ENCODE peak calls at places on chromosomes 2 and 18, in ten cellular contexts. M, P, G, H, D, F, S, W, B and I are unnamed samples. For H3K4me1, the result is how much of the 10 kb centered on the place peaks cover.

GRCh38 chr2:201280191-201281040 is 20.1 kb downstream of the CASP8 start:
- DNase-seq in M (no peak), P (no peak), G (no peak), H (no peak), D (no peak), F (no peak), S (no peak), W (no peak), B (no peak), I (no peak)

GRCh38 chr2:41826921-41827320 is 220.9 kb upstream of the PKDCC start:
- DNase-seq in M (no peak), P (no peak), G (no peak), H (no peak), D (no peak), F (no peak), S (no peak), W (no peak), B (no peak), I (no peak)

GRCh38 chr2:29113891-29114321 is 1.3 kb upstream of the CLIP4 start:
- DNase-seq in M (no peak), P (no peak), G (peak), H (peak), D (peak), F (no peak), S (peak), W (peak), B (peak), I (peak)

GRCh38 chr2:12227941-12228608 is 481.6 kb downstream of the LPIN1 start:
- DNase-seq in M (no peak), P (no peak), G (no peak), H (no peak), D (no peak), F (no peak), S (no peak), W (no peak), B (peak), I (no peak)

GRCh38 chr2:152464853-152465470 is 130.0 kb downstream of the FMNL2 start:
- DNase-seq in M (no peak), P (no peak), G (no peak), H (no peak), D (no peak), F (no peak), S (no peak), W (no peak), B (no peak), I (no peak)

GRCh38 chr2:14700753-14701152 is 68.2 kb downstream of the LRATD1 start:
- DNase-seq in M (no peak), P (no peak), G (no peak), H (no peak), D (no peak), F (no peak), S (no peak), W (no peak), B (peak), I (no peak)

GRCh38 chr2:58054264-58054663 is 7.7 kb downstream of the VRK2 start:
- DNase-seq in M (no peak), P (no peak), G (no peak), H (no peak), D (no peak), F (no peak), S (no peak), W (no peak), B (peak), I (no peak)

GRCh38 chr2:140851258-140851657 is 1279.6 kb downstream of the LRP1B start:
- DNase-seq in M (no peak), P (no peak), G (no peak), H (no peak), D (no peak), F (no peak), S (no peak), W (no peak), B (no peak), I (no peak)

GRCh38 chr2:233087725-233088124 is 27.6 kb downstream of the INPP5D start:
- DNase-seq in M (no peak), P (no peak), G (no peak), H (no peak), D (no peak), F (no peak), S (peak), W (no peak), B (no peak), I (no peak)

GRCh38 chr2:8684421-8684884 is 2.6 kb downstream of the ID2 start:
- DNase-seq in M (peak), P (peak), G (no peak), H (no peak), D (peak), F (no peak), S (no peak), W (peak), B (peak), I (no peak)

GRCh38 chr2:2942225-2942624 is 435.4 kb downstream of the EIPR1 start:
- DNase-seq in M (no peak), P (no peak), G (no peak), H (no peak), D (no peak), F (no peak), S (no peak), W (no peak), B (no peak), I (no peak)

GRCh38 chr2:174125151-174125550 is 123.2 kb downstream of the OLA1 start:
- DNase-seq in M (no peak), P (no peak), G (no peak), H (no peak), D (no peak), F (no peak), S (no peak), W (no peak), B (no peak), I (no peak)

GRCh38 chr2:60886962-60887361 is 5.6 kb downstream of the REL start:
- DNase-seq in M (no peak), P (no peak), G (no peak), H (no peak), D (no peak), F (no peak), S (no peak), W (no peak), B (no peak), I (no peak)

GRCh38 chr18:23437357-23438045 is 15.6 kb upstream of the RIOK3 start:
- DNase-seq in M (peak), P (peak), G (peak), H (peak), D (peak), F (peak), S (peak), W (peak), B (peak), I (peak)

GRCh38 chr2:208306291-208306690 is 40.2 kb downstream of the PIKFYVE start:
- DNase-seq in M (no peak), P (no peak), G (no peak), H (no peak), D (no peak), F (no peak), S (no peak), W (no peak), B (peak), I (no peak)

GRCh38 chr2:124320072-124320471 is 295.0 kb downstream of the CNTNAP5 start:
- DNase-seq in M (no peak), P (no peak), G (no peak), H (no peak), D (no peak), F (no peak), S (no peak), W (no peak), B (no peak), I (no peak)

GRCh38 chr18:50649821-50650220 is 89.9 kb downstream of the MAPK4 start:
- DNase-seq in M (no peak), P (no peak), G (peak), H (peak), D (no peak), F (no peak), S (peak), W (peak), B (peak), I (peak)

GRCh38 chr18:28041366-28041765 is 135.6 kb downstream of the CDH2 start:
- DNase-seq in M (peak), P (no peak), G (no peak), H (no peak), D (no peak), F (no peak), S (no peak), W (no peak), B (peak), I (no peak)

GRCh38 chr2:205148756-205149155 is 533.5 kb upstream of the NRP2 start:
- DNase-seq in M (no peak), P (no peak), G (no peak), H (no peak), D (no peak), F (no peak), S (no peak), W (no peak), B (no peak), I (no peak)

GRCh38 chr2:8119782-8120551 is 561.9 kb upstream of the ID2 start:
- DNase-seq in M (peak), P (no peak), G (no peak), H (no peak), D (peak), F (no peak), S (no peak), W (peak), B (peak), I (no peak)

GRCh38 chr2:132256251-132256902 is 94.6 kb upstream of the ANKRD30BL start:
- DNase-seq in M (no peak), P (no peak), G (no peak), H (no peak), D (no peak), F (no peak), S (no peak), W (no peak), B (no peak), I (peak)

GRCh38 chr2:157895531-157895930 is 19.4 kb upstream of the ACVR1 start:
- DNase-seq in M (peak), P (no peak), G (no peak), H (no peak), D (no peak), F (no peak), S (no peak), W (no peak), B (peak), I (no peak)

GRCh38 chr2:127007652-127008051 is 99.3 kb downstream of the BIN1 start:
- DNase-seq in M (no peak), P (no peak), G (no peak), H (no peak), D (no peak), F (no peak), S (no peak), W (no peak), B (peak), I (no peak)

GRCh38 chr18:36534154-36534688 is 236.7 kb downstream of the FHOD3 start:
- DNase-seq in M (no peak), P (no peak), G (no peak), H (no peak), D (no peak), F (no peak), S (no peak), W (no peak), B (peak), I (no peak)

GRCh38 chr2:10783421-10783820 is 29.2 kb downstream of the PDIA6 start:
- DNase-seq in M (no peak), P (no peak), G (no peak), H (no peak), D (no peak), F (no peak), S (no peak), W (no peak), B (no peak), I (no peak)

GRCh38 chr2:70069049-70069448 is 18.2 kb upstream of the PCBP1 start:
- DNase-seq in M (no peak), P (peak), G (no peak), H (no peak), D (peak), F (peak), S (no peak), W (peak), B (peak), I (no peak)

GRCh38 chr2:108092886-108093285 is 106.6 kb downstream of the SLC5A7 start:
- DNase-seq in M (no peak), P (no peak), G (no peak), H (no peak), D (no peak), F (no peak), S (no peak), W (no peak), B (no peak), I (no peak)

GRCh38 chr18:78199002-78199401 is 780.6 kb upstream of the SALL3 start:
- DNase-seq in M (no peak), P (no peak), G (no peak), H (no peak), D (no peak), F (no peak), S (no peak), W (no peak), B (no peak), I (no peak)

GRCh38 chr2:145757503-145758290 is 1237.8 kb upstream of the ZEB2 start:
- DNase-seq in M (no peak), P (no peak), G (no peak), H (no peak), D (no peak), F (no peak), S (no peak), W (no peak), B (no peak), I (no peak)
- H3K4me1 ChIP-seq in M (under half), P (under half), G (under half), H (under half), D (under half), F (under half), S (under half), W (under half), B (under half), I (under half)

GRCh38 chr2:101133492-101134101 is 17.6 kb downstream of the TBC1D8 start:
- DNase-seq in M (peak), P (no peak), G (no peak), H (no peak), D (no peak), F (no peak), S (no peak), W (no peak), B (no peak), I (no peak)
- H3K27ac ChIP-seq in M (no peak), P (no peak), G (no peak), H (no peak), D (no peak), F (no peak), S (no peak), W (no peak), B (no peak), I (no peak)

GRCh38 chr2:62578837-62579640 is 73.0 kb upstream of the TMEM17 start:
- DNase-seq in M (no peak), P (no peak), G (no peak), H (no peak), D (peak), F (no peak), S (no peak), W (peak), B (peak), I (no peak)
- H3K4me3 ChIP-seq in M (no peak), P (no peak), G (no peak), H (no peak), D (no peak), F (no peak), S (no peak), W (no peak), B (peak), I (no peak)

GRCh38 chr2:45007356-45007755 is 1.9 kb downstream of the SIX2 start:
- DNase-seq in M (no peak), P (no peak), G (no peak), H (no peak), D (no peak), F (no peak), S (no peak), W (no peak), B (no peak), I (no peak)

GRCh38 chr2:45006942-45007287 is 2.3 kb downstream of the SIX2 start:
- DNase-seq in M (no peak), P (no peak), G (no peak), H (no peak), D (no peak), F (no peak), S (no peak), W (no peak), B (no peak), I (no peak)

GRCh38 chr2:45004569-45005181 is 4.6 kb downstream of the SIX2 start:
- DNase-seq in M (peak), P (no peak), G (no peak), H (no peak), D (no peak), F (no peak), S (no peak), W (no peak), B (peak), I (no peak)

GRCh38 chr2:45005261-45006002 is 3.8 kb downstream of the SIX2 start:
- DNase-seq in M (no peak), P (no peak), G (no peak), H (no peak), D (no peak), F (no peak), S (no peak), W (no peak), B (no peak), I (no peak)

DNA sequence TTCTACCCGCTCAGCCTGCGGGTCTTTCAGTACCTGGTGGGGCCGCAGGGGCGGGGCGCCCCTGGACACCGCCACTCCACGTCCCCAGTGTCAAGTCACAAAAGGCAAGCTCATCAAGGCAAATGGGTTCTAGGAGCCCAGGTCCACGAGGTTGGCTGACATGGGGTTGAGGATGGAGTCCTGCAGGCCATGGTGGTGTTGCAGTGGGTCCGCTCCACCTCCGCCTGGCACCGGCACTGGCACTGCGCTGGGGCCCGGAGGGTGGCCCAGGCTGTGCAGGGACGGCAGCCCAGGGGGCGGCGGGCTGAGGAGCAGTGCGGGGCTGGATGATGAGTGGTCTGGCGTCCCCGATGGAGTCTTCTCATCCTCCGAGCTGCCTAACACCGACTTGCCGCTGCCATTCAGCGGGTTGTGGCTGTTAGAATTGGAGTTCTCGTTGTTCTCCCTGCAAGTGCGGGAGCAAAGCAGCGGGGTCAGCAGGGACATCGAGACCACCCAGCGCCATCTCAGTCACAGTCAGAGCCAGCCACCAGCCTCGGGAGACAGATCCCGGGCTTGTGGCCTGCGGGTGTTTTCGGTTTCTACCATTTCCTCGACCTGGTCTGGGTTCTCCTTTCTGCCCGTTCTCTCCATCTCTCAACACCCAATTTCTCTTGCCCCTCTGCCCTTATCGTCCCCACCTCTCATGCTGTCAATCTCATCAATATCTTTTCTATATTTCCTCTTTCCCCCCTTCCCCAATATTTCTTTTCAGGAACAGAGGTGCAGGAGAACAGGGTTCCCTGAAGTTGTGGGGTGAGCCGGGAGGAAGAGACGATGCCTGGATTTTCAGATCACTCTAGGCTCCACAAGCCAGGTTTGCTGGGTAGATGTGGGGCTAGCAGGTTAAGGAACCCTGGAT is 3.0 kb downstream of the SIX2 start:
- DNase-seq in M (no peak), P (no peak), G (no peak), H (no peak), D (no peak), F (no peak), S (no peak), W (no peak), B (no peak), I (no peak)
- H3K4me1 ChIP-seq in M (under half), P (under half), G (half or more), H (half or more), D (under half), F (under half), S (under half), W (under half), B (under half), I (under half)

DNA sequence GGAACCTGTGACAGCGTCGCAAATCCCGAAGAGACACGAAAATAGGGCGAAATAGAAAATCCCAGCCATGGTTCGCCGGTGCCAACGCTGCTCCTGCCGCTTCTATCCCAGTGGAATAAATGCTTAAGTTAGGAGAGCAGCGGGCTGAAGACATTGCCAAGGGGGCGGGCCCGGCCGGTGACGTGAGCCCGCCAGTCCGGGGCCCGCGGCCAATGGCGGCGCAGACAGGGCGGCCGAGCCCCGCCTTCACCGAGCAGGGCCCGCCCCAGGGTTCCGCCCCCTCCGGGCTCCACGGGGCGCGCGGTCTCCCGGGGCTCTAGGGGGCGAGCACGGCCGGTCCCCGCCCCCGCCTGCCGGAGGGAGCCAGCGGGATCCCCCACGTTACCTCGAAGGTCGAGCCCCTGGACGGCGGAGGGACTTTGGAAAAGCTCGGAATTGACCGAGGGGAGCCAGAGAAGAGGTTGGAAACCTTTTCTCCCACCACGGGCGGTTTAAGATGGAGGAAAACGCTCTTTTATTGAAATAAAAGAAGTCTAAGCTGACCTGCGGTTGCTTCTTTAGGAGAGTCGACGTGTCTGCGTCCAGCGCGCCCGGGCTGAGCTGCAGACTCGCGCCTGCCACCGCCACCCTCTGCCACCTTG is at the start of gene EPHA4:
- DNase-seq in M (peak), P (peak), G (peak), H (peak), D (peak), F (peak), S (peak), W (peak), B (peak), I (peak)
- H3K27ac ChIP-seq in M (peak), P (peak), G (peak), H (peak), D (peak), F (no peak), S (peak), W (peak), B (peak), I (peak)

DNA sequence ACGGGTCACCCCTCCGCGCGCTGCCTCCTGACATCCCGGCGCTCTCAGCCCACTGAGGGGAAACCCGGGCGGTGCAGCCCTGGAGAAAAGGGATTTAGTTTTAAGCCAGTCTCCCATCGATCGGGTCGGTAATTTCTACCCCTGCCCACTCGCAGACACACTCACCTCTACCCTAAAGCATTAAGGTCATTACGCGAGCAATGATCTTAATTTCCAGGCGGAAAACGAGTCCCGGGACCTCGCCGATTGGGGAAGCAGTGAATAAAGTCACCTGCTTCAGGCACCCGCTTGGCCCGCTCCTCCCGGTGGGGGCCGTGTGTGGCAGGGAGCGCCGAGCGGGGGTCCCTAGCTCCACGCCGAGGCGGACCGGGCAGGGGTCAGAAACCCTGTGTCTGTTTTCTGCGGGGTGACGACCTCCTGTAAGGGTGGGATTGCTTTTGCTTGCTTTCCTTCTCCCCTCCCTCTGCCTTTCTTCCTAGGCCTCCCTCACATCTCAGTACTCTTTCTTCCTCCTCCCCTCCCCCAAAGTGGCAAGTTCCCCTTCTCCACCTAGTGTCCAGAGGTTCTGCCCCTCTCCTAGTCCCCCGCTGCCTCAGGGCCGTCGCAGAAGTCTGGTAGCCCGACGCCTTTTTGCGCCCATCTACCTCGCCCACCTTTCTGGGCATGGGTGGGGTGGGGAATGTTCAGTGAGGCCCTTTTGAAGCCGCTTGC is 142.6 kb downstream of the MEIS1 start:
- DNase-seq in M (peak), P (no peak), G (no peak), H (no peak), D (no peak), F (no peak), S (no peak), W (peak), B (no peak), I (peak)
- H3K4me3 ChIP-seq in M (peak), P (no peak), G (no peak), H (peak), D (peak), F (no peak), S (peak), W (no peak), B (peak), I (peak)